ENCODE peak calls at places on chromosomes 11 and 22, in four cellular contexts. One of them, this sample, is unnamed.

GRCh38 chr22:45720875-45721378 is 49.3 kb downstream of the ATXN10 start:
- DNase-seq in HepG2: no peak
- DNase-seq in K562: no peak
- DNase-seq in WTC11: no peak
- DNase-seq in this sample: no peak

GRCh38 chr11:43504316-43504950 is 145.7 kb downstream of the TTC17 start:
- DNase-seq in K562: no peak
- DNase-seq in HepG2: peak
- DNase-seq in WTC11: peak
- DNase-seq in this sample: no peak

GRCh38 chr11:76114238-76114637 is 92.1 kb downstream of the WNT11 start:
- DNase-seq in K562: no peak
- DNase-seq in HepG2: no peak
- DNase-seq in WTC11: no peak
- DNase-seq in this sample: no peak

GRCh38 chr11:62508336-62509058 is 38.1 kb downstream of the AHNAK start:
- DNase-seq in WTC11: peak
- DNase-seq in HepG2: peak
- DNase-seq in K562: peak
- DNase-seq in this sample: no peak

GRCh38 chr11:64128255-64129006 is 37.5 kb downstream of the MACROD1 start:
- DNase-seq in WTC11: no peak
- DNase-seq in K562: no peak
- DNase-seq in HepG2: no peak
- DNase-seq in this sample: no peak

GRCh38 chr11:33701302-33701701 is 676 bp upstream of the C11orf91 start:
- DNase-seq in WTC11: no peak
- DNase-seq in K562: no peak
- DNase-seq in HepG2: no peak
- DNase-seq in this sample: no peak

GRCh38 chr11:22491826-22492225 is 133.8 kb downstream of the FANCF start:
- DNase-seq in K562: no peak
- DNase-seq in HepG2: no peak
- DNase-seq in WTC11: peak
- DNase-seq in this sample: no peak

GRCh38 chr11:69101792-69102152 is 53.0 kb downstream of the TPCN2 start:
- DNase-seq in K562: no peak
- DNase-seq in HepG2: no peak
- DNase-seq in WTC11: no peak
- DNase-seq in this sample: no peak

GRCh38 chr11:1546536-1547466 is 25.3 kb downstream of the DUSP8 start:
- DNase-seq in K562: peak
- DNase-seq in WTC11: peak
- DNase-seq in HepG2: no peak
- DNase-seq in this sample: no peak

GRCh38 chr22:43342347-43343261 is 568 bp downstream of the SCUBE1 start:
- DNase-seq in HepG2: no peak
- DNase-seq in WTC11: no peak
- DNase-seq in K562: no peak
- DNase-seq in this sample: no peak

GRCh38 chr11:60069471-60069870 is 13.0 kb downstream of the MS4A3 start:
- DNase-seq in K562: no peak
- DNase-seq in HepG2: no peak
- DNase-seq in WTC11: no peak
- DNase-seq in this sample: no peak

GRCh38 chr22:46074771-46075551 is 75.4 kb upstream of the PPARA start:
- DNase-seq in HepG2: no peak
- DNase-seq in K562: no peak
- DNase-seq in WTC11: no peak
- DNase-seq in this sample: no peak

GRCh38 chr11:45652781-45653180 is 12.6 kb downstream of the CHST1 start:
- DNase-seq in K562: no peak
- DNase-seq in WTC11: no peak
- DNase-seq in HepG2: no peak
- DNase-seq in this sample: no peak

GRCh38 chr22:43110444-43110926 is at the start of gene BIK:
- DNase-seq in HepG2: peak
- DNase-seq in K562: peak
- DNase-seq in WTC11: peak
- DNase-seq in this sample: no peak

GRCh38 chr22:45844949-45845613 is 131.9 kb downstream of the WNT7B start:
- DNase-seq in K562: no peak
- DNase-seq in WTC11: no peak
- DNase-seq in HepG2: no peak
- DNase-seq in this sample: no peak

GRCh38 chr11:116310215-116310614 is 462.6 kb downstream of the BUD13 start:
- DNase-seq in WTC11: no peak
- DNase-seq in K562: no peak
- DNase-seq in HepG2: no peak
- DNase-seq in this sample: no peak

GRCh38 chr22:50284479-50284878 is 14.3 kb upstream of the MAPK11 start:
- DNase-seq in K562: no peak
- DNase-seq in HepG2: no peak
- DNase-seq in WTC11: no peak
- DNase-seq in this sample: no peak

GRCh38 chr11:4064278-4064955 is 30.2 kb upstream of the RRM1 start:
- DNase-seq in K562: no peak
- DNase-seq in WTC11: no peak
- DNase-seq in HepG2: no peak
- DNase-seq in this sample: no peak

GRCh38 chr22:29330753-29331152 is 15.3 kb upstream of the RASL10A start:
- DNase-seq in WTC11: no peak
- DNase-seq in HepG2: no peak
- DNase-seq in K562: no peak
- DNase-seq in this sample: no peak

GRCh38 chr22:47437636-47438035 is 675.2 kb downstream of the TBC1D22A start:
- DNase-seq in WTC11: no peak
- DNase-seq in HepG2: no peak
- DNase-seq in K562: no peak
- DNase-seq in this sample: no peak

GRCh38 chr11:115942043-115942442 is 437.8 kb upstream of the CADM1 start:
- DNase-seq in WTC11: no peak
- DNase-seq in HepG2: no peak
- DNase-seq in K562: no peak
- DNase-seq in this sample: no peak

GRCh38 chr22:48639896-48640732 is 1187.6 kb downstream of the BRD1 start:
- DNase-seq in HepG2: no peak
- DNase-seq in WTC11: no peak
- DNase-seq in K562: no peak
- DNase-seq in this sample: no peak

GRCh38 chr22:30892731-30893221 is 75.8 kb downstream of the MORC2 start:
- DNase-seq in HepG2: no peak
- DNase-seq in K562: no peak
- DNase-seq in WTC11: no peak
- DNase-seq in this sample: no peak

GRCh38 chr11:42947405-42947804 is 364.4 kb upstream of the API5 start:
- DNase-seq in WTC11: no peak
- DNase-seq in K562: no peak
- DNase-seq in HepG2: no peak
- DNase-seq in this sample: no peak

GRCh38 chr11:44774131-44774530 is 47.4 kb downstream of the TSPAN18 start:
- DNase-seq in K562: no peak
- DNase-seq in HepG2: no peak
- DNase-seq in WTC11: peak
- DNase-seq in this sample: no peak

GRCh38 chr11:32713496-32713895 is 81.0 kb downstream of the CCDC73 start:
- DNase-seq in HepG2: no peak
- DNase-seq in K562: no peak
- DNase-seq in WTC11: no peak
- DNase-seq in this sample: no peak

GRCh38 chr11:85663080-85663729 is 1.7 kb downstream of the CREBZF start:
- DNase-seq in K562: no peak
- DNase-seq in HepG2: no peak
- DNase-seq in WTC11: no peak
- DNase-seq in this sample: no peak

GRCh38 chr11:47980093-47980906 is at the start of gene PTPRJ:
- DNase-seq in WTC11: peak
- DNase-seq in HepG2: no peak
- DNase-seq in K562: peak
- DNase-seq in this sample: no peak

DNA sequence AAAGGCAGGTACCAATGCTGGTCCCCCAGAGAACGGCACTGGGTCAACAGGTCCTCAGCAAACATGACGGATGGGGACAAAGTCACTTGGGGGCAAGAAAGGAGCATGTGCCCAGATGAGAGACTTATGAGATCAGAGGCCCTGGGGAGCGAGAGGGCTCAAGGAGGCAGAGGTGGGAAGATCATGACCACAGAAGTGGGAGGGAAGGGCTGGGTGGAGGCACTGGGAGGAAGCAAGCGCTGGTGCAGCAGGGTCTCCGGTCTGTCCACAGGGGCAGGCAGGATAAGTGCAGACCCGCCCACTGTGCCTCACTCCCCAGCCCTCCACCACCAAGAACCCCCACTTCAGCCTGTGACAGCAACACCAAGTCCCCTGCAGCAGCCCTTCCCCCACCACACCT is 10.9 kb downstream of the ELFN2 start:
- DNase-seq in K562: no peak
- DNase-seq in HepG2: no peak
- DNase-seq in WTC11: no peak
- DNase-seq in this sample: no peak
- TF ChIP-seq TCF7 in K562: no peak
- TF ChIP-seq TCF7 in HepG2: no peak
- TF ChIP-seq TCF7 in WTC11: no peak
- TF ChIP-seq TCF7 in this sample: no peak

GRCh38 chr22:40281717-40282116 is 64.6 kb upstream of the ADSL start:
- DNase-seq in HepG2: no peak
- DNase-seq in WTC11: no peak
- DNase-seq in K562: no peak
- DNase-seq in this sample: no peak
- TF ChIP-seq TCF7 in HepG2: no peak
- TF ChIP-seq TCF7 in WTC11: no peak
- TF ChIP-seq TCF7 in K562: no peak
- TF ChIP-seq TCF7 in this sample: no peak

GRCh38 chr11:104765401-104765800 is 132.9 kb downstream of the CASP12 start:
- DNase-seq in HepG2: no peak
- DNase-seq in K562: no peak
- DNase-seq in WTC11: no peak
- DNase-seq in this sample: no peak
- TF ChIP-seq TCF7 in HepG2: no peak
- TF ChIP-seq TCF7 in K562: no peak
- TF ChIP-seq TCF7 in WTC11: no peak
- TF ChIP-seq TCF7 in this sample: no peak

GRCh38 chr11:2547806-2548205 is 103.0 kb downstream of the KCNQ1 start:
- DNase-seq in WTC11: no peak
- DNase-seq in HepG2: no peak
- DNase-seq in K562: no peak
- DNase-seq in this sample: no peak
- TF ChIP-seq TCF7 in WTC11: no peak
- TF ChIP-seq TCF7 in HepG2: no peak
- TF ChIP-seq TCF7 in K562: no peak
- TF ChIP-seq TCF7 in this sample: no peak

DNA sequence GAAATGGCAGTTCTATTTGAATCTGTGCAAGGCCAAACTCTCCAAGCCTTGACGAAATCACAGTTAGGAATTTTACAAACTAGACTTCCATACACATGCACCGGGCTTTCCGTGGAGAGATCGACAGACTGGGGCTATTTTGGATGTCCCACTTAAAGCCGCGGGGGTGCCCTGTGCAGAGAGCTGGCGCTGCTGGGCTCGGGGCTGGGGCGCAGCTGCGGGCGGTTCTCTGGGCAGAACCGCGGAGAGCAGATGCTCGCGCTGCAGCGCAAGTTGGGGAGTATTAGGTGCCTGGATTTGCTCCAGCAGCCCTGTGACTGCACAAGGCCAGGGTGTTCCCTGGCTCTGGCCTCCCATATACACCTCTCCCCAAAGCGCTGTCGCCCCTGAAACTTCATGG is 67.2 kb downstream of the SPATA19 start:
- DNase-seq in HepG2: no peak
- DNase-seq in WTC11: no peak
- DNase-seq in K562: no peak
- DNase-seq in this sample: no peak
- TF ChIP-seq TCF7 in HepG2: no peak
- TF ChIP-seq TCF7 in WTC11: no peak
- TF ChIP-seq TCF7 in K562: no peak
- TF ChIP-seq TCF7 in this sample: no peak

GRCh38 chr11:29127456-29127855 is 889.4 kb downstream of the KCNA4 start:
- DNase-seq in K562: no peak
- DNase-seq in WTC11: no peak
- DNase-seq in HepG2: no peak
- DNase-seq in this sample: no peak

GRCh38 chr11:29129850-29130249 is 887.0 kb downstream of the KCNA4 start:
- DNase-seq in WTC11: no peak
- DNase-seq in HepG2: no peak
- DNase-seq in K562: no peak
- DNase-seq in this sample: no peak

GRCh38 chr11:29125621-29126020 is 891.2 kb downstream of the KCNA4 start:
- DNase-seq in HepG2: no peak
- DNase-seq in K562: no peak
- DNase-seq in WTC11: no peak
- DNase-seq in this sample: no peak

GRCh38 chr11:29135504-29135903 is 881.3 kb downstream of the KCNA4 start:
- DNase-seq in WTC11: no peak
- DNase-seq in K562: no peak
- DNase-seq in HepG2: no peak
- DNase-seq in this sample: no peak

GRCh38 chr11:29131055-29131454 is 885.8 kb downstream of the KCNA4 start:
- DNase-seq in HepG2: no peak
- DNase-seq in K562: no peak
- DNase-seq in WTC11: no peak
- DNase-seq in this sample: no peak
- TF ChIP-seq TCF7 in HepG2: no peak
- TF ChIP-seq TCF7 in K562: no peak
- TF ChIP-seq TCF7 in WTC11: no peak
- TF ChIP-seq TCF7 in this sample: no peak

GRCh38 chr22:22418957-22419356 is 89.6 kb downstream of the ZNF280B start:
- DNase-seq in WTC11: no peak
- DNase-seq in HepG2: no peak
- DNase-seq in K562: no peak
- DNase-seq in this sample: no peak
- TF ChIP-seq TCF7 in WTC11: no peak
- TF ChIP-seq TCF7 in HepG2: no peak
- TF ChIP-seq TCF7 in K562: no peak
- TF ChIP-seq TCF7 in this sample: no peak

DNA sequence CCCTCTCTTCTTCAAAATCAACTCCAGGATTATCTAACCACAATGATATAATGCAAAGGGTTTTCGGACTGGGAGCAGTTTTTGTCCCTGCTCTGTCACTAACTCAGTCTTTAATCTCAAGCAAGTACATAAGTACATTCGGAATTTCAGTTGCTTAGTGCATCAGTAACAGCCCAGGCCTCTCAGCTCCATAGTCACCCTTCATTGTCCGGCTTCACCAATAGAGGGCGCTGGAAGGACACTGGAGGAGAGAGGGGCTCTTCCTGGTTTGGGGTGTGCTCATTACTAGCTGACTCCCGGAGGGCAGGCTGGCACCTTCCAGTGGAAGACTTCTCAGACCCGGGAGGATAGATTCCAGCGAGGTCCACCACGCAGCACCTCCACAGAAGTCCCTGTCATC is 90.4 kb upstream of the PDGFD start:
- DNase-seq in HepG2: peak
- DNase-seq in K562: peak
- DNase-seq in WTC11: peak
- DNase-seq in this sample: no peak
- TF ChIP-seq TCF7 in HepG2: no peak
- TF ChIP-seq TCF7 in K562: no peak
- TF ChIP-seq TCF7 in WTC11: no peak
- TF ChIP-seq TCF7 in this sample: no peak